ENCODE peak calls at places on chromosomes 3 and 15, in eight cellular contexts. E is cardiac muscle cell; O is H9; G is uterus; P is spleen; I is ascending aorta; C is endodermal cell; K is effector memory CD4-positive, alpha-beta T cell. U is an unnamed sample. For H3K27me3 and H3K4me1, the result is how much of the 10 kb centered on the place peaks cover.

GRCh38 chr3:189636048-189636447 is 4.9 kb downstream of the TP63 start:
- DNase-seq in E (no peak), O (no peak), G (no peak), P (no peak), I (no peak), C (no peak), K (no peak), U (no peak)

GRCh38 chr3:36734742-36735141 is 29.6 kb downstream of the DCLK3 start:
- DNase-seq in E (no peak), O (no peak), G (no peak), P (no peak), I (no peak), C (no peak), K (no peak), U (no peak)

GRCh38 chr3:44506556-44506955 is 29.1 kb upstream of the ZNF445 start:
- DNase-seq in E (no peak), O (no peak), G (no peak), P (no peak), I (no peak), C (no peak), K (no peak), U (no peak)

GRCh38 chr3:178206554-178206953 is 329.7 kb upstream of the KCNMB2 start:
- DNase-seq in E (no peak), O (no peak), G (no peak), P (no peak), I (no peak), C (no peak), K (no peak), U (no peak)

GRCh38 chr3:61035573-61035972 is 215.7 kb downstream of the FHIT start:
- DNase-seq in E (no peak), O (no peak), G (no peak), P (no peak), I (no peak), C (no peak), K (no peak), U (no peak)

GRCh38 chr15:83694030-83694429 is 40.1 kb downstream of the ADAMTSL3 start:
- DNase-seq in E (peak), O (peak), G (peak), P (no peak), I (no peak), C (peak), K (no peak), U (no peak)

GRCh38 chr3:40309925-40310635 is 573 bp downstream of the EIF1B start:
- DNase-seq in E (peak), O (no peak), G (peak), P (peak), I (no peak), C (peak), K (peak), U (no peak)

GRCh38 chr3:66416556-66417304 is 84.1 kb downstream of the LRIG1 start:
- DNase-seq in E (peak), O (no peak), G (no peak), P (no peak), I (no peak), C (no peak), K (no peak), U (no peak)

GRCh38 chr15:33440911-33441310 is 130.1 kb downstream of the RYR3 start:
- DNase-seq in E (no peak), O (no peak), G (no peak), P (no peak), I (no peak), C (no peak), K (no peak), U (no peak)
- H3K27me3 ChIP-seq in E (under half), O (under half), G (under half), P (under half), I (under half), C (under half), K (under half), U (under half)

DNA sequence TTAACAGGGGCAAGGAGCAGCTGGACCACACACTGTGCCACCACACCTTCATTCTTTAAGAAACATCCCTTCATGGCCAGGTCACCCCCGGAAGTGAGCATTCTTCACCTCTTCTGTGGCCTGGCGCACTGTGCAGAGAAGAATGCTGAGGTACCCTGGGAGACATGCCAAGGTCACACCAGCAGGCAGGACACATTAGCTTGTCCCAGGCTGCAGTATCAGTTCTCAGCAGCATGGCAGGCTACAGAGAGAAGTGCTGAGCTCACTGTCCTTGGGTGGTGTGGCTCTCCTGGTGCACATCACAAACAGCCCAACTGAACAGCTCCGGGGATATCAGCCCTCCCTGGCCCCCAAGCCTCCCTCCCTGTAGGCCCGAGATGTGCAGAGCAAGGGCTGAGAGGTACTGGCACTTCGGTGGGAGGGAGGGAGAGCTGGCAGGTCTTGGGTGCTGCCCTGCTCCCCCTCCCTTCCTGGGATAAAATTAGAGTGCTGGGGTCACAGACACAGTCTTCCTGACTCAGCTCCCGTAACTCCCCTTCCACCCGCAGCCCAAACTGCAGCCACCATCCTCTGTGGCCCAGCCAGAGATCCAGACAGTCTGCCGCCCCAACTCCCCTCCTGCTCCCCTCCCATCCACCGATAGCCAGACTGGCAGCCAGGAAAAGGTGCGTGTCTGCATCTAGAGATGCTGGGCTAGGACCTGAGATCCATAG is 13.4 kb downstream of the SEMA7A start:
- DNase-seq in E (no peak), O (no peak), G (no peak), P (peak), I (no peak), C (no peak), K (no peak), U (no peak)
- H3K4me1 ChIP-seq in E (under half), O (under half), G (under half), P (under half), I (under half), C (under half), K (under half), U (under half)

DNA sequence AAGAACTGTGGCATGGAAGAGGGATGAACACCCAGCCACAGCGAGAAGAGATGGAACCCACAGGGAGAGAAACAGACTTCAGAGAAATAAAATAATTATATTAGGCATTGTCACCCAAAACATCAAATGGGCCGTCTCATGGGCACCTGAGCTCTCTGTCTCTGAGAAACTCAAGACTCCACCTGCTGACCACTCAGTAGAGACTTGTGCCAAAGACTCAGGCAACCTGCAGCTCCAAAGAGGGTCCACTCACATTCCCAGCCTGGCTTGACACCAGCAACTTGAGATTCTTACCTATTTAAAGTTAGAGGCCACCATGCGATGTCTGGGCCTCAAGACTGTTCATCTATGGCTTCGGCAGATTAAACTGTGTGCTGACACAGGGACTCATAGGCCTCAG is 12.0 kb downstream of the SEMA5B start:
- DNase-seq in E (no peak), O (no peak), G (no peak), P (no peak), I (no peak), C (no peak), K (no peak), U (no peak)
- H3K27me3 ChIP-seq in E (under half), O (under half), G (under half), P (under half), I (under half), C (under half), K (under half), U (under half)

GRCh38 chr3:195176776-195177175 is 94.2 kb downstream of the XXYLT1 start:
- DNase-seq in E (no peak), O (no peak), G (no peak), P (no peak), I (no peak), C (peak), K (no peak), U (no peak)

GRCh38 chr3:195175476-195176337 is 95.3 kb downstream of the XXYLT1 start:
- DNase-seq in E (no peak), O (no peak), G (peak), P (no peak), I (no peak), C (peak), K (no peak), U (no peak)

GRCh38 chr3:195172896-195173295 is 98.1 kb downstream of the XXYLT1 start:
- DNase-seq in E (no peak), O (no peak), G (peak), P (no peak), I (no peak), C (peak), K (no peak), U (no peak)

GRCh38 chr3:195173696-195174095 is 97.3 kb downstream of the XXYLT1 start:
- DNase-seq in E (no peak), O (no peak), G (no peak), P (no peak), I (no peak), C (peak), K (no peak), U (no peak)

DNA sequence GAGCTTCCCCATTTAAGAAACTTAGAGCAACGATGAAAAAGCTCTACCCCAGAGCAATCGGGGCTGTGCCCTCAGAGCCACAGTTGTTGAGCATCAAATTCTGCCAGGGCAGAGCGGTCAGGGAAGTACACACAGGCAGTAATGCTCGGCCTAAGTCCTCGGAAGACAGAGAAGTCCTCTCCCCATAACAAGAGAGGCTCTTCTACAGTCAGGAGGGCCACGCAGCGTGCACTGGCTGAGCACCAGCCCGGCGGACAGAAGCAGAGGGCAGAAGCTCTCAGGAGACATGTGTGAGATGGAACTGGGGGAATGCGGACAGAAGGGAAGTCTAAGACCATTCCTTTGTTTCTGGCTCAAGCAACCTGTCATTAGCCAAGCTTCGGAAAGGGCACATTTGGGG is 95.9 kb downstream of the XXYLT1 start:
- DNase-seq in E (no peak), O (no peak), G (peak), P (no peak), I (no peak), C (peak), K (no peak), U (no peak)
- H3K4me1 ChIP-seq in E (under half), O (under half), G (under half), P (under half), I (under half), C (under half), K (under half), U (under half)

DNA sequence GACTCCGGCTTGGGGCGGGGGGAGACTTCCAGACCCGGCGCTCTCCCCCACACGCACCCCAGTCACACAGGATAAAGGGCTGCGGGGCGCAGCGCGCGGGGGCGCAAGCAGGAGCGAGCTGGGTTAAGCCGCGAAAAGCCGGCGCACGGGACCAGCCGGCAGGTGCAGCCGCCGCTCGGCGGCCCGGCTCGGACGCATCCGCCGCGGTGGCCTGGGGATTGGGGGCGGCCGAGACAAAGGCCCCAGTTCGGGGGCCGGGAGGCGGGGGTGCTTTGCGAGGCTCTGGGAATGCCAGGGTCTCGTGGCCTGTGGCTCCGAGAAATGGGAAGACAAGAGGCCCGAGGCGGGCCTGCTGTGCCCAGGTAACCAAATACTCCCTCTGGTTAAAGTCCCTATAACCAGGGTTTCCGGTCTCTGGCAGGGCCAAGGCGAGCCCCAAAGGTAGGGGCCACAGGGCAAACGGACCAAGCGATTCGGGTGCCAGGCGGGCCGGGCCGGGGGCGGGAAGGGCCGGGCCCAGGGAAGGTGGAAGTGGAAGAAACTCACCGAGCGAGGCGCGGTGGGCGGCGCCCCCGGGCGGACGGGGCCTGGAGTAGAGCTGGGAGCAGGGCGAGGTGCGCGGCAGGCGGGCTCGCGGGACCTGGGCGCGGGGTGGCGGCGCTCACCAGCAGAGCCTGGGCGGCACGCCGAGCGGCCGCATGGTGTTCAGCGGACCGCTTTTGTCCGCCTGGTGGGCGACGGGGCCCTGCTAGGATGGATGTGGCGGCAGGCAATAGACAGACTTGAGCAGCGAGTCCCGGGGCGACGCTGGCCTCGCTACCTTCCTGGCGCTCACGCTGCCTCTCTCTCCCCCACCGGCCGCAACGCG is at the start of gene GATA2:
- DNase-seq in E (no peak), O (peak), G (peak), P (peak), I (no peak), C (peak), K (no peak), U (no peak)
- H3K27me3 ChIP-seq in E (half or more), O (half or more), G (under half), P (half or more), I (half or more), C (half or more), K (half or more), U (half or more)

DNA sequence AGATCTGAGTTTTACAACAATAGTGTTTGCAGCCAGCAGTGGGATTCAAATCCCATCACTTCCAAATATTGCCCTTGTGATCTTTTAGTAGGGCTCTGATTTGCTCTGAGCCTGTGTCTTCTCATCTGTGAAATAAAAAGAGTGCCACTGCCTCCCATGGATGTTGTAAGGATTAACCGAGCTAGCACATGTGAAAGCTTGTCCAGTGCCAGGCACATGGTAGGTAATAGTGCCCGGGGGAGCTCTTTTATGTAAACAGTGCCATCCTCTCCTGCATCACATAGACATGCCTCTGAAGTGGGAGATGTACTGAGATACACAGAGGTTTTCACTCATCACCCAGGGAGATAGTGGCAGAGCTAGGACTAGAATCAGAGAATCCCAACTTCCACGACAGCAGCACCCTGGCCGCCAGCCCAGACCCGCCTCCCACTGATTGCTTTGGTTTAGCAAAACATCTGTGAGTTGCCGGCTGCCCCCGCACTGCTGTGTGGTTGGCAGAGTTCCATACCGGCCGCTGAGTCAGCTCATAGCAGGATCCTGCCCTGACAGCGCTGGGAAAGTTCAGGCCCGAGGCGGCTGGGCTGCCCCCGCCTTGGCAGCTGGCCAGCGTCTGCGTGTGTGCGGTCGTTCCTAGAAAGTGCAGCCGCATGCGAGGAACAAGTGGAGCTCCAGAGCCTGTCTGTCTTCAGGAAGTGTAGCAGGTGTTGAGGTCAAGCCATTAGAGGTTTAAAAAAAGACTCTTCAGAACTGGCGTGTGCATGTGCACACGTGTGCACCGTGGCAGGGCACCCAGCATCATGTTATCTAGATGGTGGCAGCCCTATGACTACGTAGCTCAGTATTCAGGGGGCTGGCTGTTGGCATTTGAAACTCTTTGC is 5.0 kb downstream of the ARID3B start:
- DNase-seq in E (peak), O (peak), G (peak), P (peak), I (peak), C (peak), K (peak), U (peak)
- H3K4me1 ChIP-seq in E (under half), O (under half), G (under half), P (under half), I (under half), C (under half), K (under half), U (under half)

DNA sequence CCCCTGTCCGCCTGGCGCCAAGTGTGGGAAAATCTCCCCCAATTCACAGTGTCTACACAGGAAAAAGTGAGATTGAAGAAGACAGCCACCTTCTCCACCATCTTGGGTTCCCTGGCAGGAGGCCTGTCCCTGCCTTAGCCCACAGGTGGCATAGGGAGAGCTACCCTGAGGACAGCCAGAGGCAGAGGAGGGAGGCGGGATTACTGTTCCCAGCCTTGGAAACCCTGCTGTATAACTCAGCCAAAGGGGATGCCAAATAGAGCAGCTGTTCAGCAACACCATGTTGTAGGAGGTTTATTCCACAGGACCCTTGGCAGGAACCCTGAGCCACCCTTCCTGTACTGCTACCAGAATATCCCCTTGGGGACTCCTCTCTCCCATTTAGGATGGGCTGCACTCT is 54.8 kb downstream of the PAK2 start:
- DNase-seq in E (no peak), O (no peak), G (no peak), P (no peak), I (no peak), C (no peak), K (no peak), U (no peak)
- H3K27me3 ChIP-seq in E (under half), O (under half), G (under half), P (under half), I (under half), C (under half), K (under half), U (under half)

GRCh38 chr3:12307136-12307535 is 18.3 kb downstream of the PPARG start:
- DNase-seq in E (no peak), O (no peak), G (no peak), P (no peak), I (no peak), C (no peak), K (no peak), U (no peak)
- H3K4me1 ChIP-seq in E (under half), O (under half), G (under half), P (under half), I (under half), C (under half), K (under half), U (under half)

GRCh38 chr3:193978446-193978845 is 157.5 kb upstream of the HES1 start:
- DNase-seq in E (no peak), O (no peak), G (no peak), P (no peak), I (no peak), C (no peak), K (no peak), U (no peak)

GRCh38 chr3:193980905-193981304 is 155.0 kb upstream of the HES1 start:
- DNase-seq in E (no peak), O (no peak), G (no peak), P (no peak), I (no peak), C (no peak), K (no peak), U (no peak)

GRCh38 chr3:193982258-193982659 is 153.7 kb upstream of the HES1 start:
- DNase-seq in E (peak), O (no peak), G (peak), P (peak), I (peak), C (no peak), K (no peak), U (no peak)

GRCh38 chr3:193981534-193981933 is 154.4 kb upstream of the HES1 start:
- DNase-seq in E (no peak), O (no peak), G (no peak), P (no peak), I (no peak), C (no peak), K (no peak), U (no peak)

GRCh38 chr3:193980326-193980725 is 155.6 kb upstream of the HES1 start:
- DNase-seq in E (peak), O (no peak), G (no peak), P (no peak), I (no peak), C (no peak), K (no peak), U (no peak)
- H3K27me3 ChIP-seq in E (under half), O (under half), G (under half), P (under half), I (under half), C (under half), K (under half), U (under half)

U was measured in esophagus squamous epithelium.